ENCODE peak calls at places on chromosomes 12 and 14, in ten cellular contexts. A is dorsolateral prefrontal cortex, K is OCI-LY7, U is psoas muscle, D is PC-3, S is kidney epithelial cell, G is testis, P is cardiac fibroblast, W is lower lobe of right lung, J is tibial artery. Z is an unnamed sample.

GRCh38 chr12:41254546-41254945 is 66.4 kb downstream of the PDZRN4 start:
- DNase-seq in S (peak; percentile 4), J (no peak), U (no peak), K (no peak), W (no peak), P (no peak), G (no peak), D (no peak), A (no peak), Z (no peak)

GRCh38 chr12:81683881-81684280 is 75.3 kb downstream of the PPFIA2 start:
- DNase-seq in J (no peak), A (no peak), P (no peak), D (no peak), W (no peak), G (no peak), S (no peak), U (no peak), K (no peak), Z (no peak)

GRCh38 chr14:36975834-36976233 is 196.6 kb downstream of the SLC25A21 start:
- DNase-seq in U (no peak), D (peak; percentile 56), G (no peak), W (no peak), S (no peak), P (no peak), J (no peak), K (no peak), A (no peak), Z (no peak)

GRCh38 chr12:98401427-98401826 is 114.0 kb upstream of the TMPO start:
- DNase-seq in A (no peak), U (no peak), J (no peak), K (peak; percentile 67), P (no peak), S (peak; percentile 41), G (no peak), W (no peak), D (no peak), Z (peak; percentile 26)

GRCh38 chr14:61585598-61586538 is 109.4 kb upstream of the HIF1A start:
- DNase-seq in D (peak; percentile 79), P (peak; percentile 87), S (no peak), W (no peak), U (peak; percentile 68), G (peak; percentile 77), A (no peak), K (no peak), J (peak; percentile 76), Z (no peak)

GRCh38 chr12:53791735-53792326 is 40.1 kb upstream of the CISTR start:
- DNase-seq in P (no peak), G (peak; percentile 34), U (peak; percentile 52), K (peak; percentile 38), J (no peak), W (no peak), A (no peak), S (no peak), D (peak; percentile 37), Z (peak; percentile 48)

GRCh38 chr12:124733086-124733485 is 130.6 kb downstream of the SCARB1 start:
- DNase-seq in A (no peak), D (no peak), J (no peak), K (no peak), W (no peak), U (no peak), S (no peak), G (no peak), P (no peak), Z (no peak)

GRCh38 chr12:28787151-28787550 is 361.9 kb upstream of the FAR2 start:
- DNase-seq in G (no peak), K (no peak), S (no peak), D (peak; percentile 70), W (no peak), P (no peak), A (no peak), J (no peak), U (no peak), Z (no peak)

GRCh38 chr12:6167327-6168280 is 32.6 kb upstream of the CD9 start:
- DNase-seq in D (peak; percentile 88), G (no peak), K (no peak), W (peak; percentile 86), S (peak; percentile 86), U (no peak), P (peak; percentile 96), A (no peak), J (peak; percentile 84), Z (peak; percentile 66)

GRCh38 chr12:103901518-103902173 is 28.6 kb upstream of the HSP90B1 start:
- DNase-seq in U (no peak), K (no peak), G (no peak), W (no peak), S (no peak), J (no peak), D (no peak), A (no peak), P (no peak), Z (no peak)

GRCh38 chr12:125161712-125162023 is 96.4 kb downstream of the AACS start:
- DNase-seq in K (no peak), S (no peak), J (no peak), P (no peak), D (no peak), W (no peak), A (no peak), G (no peak), U (no peak), Z (no peak)

GRCh38 chr14:72401632-72402428 is 469.6 kb downstream of the RGS6 start:
- DNase-seq in S (no peak), J (no peak), P (no peak), K (no peak), U (no peak), D (peak; percentile 26), A (no peak), W (no peak), G (no peak), Z (no peak)

DNA sequence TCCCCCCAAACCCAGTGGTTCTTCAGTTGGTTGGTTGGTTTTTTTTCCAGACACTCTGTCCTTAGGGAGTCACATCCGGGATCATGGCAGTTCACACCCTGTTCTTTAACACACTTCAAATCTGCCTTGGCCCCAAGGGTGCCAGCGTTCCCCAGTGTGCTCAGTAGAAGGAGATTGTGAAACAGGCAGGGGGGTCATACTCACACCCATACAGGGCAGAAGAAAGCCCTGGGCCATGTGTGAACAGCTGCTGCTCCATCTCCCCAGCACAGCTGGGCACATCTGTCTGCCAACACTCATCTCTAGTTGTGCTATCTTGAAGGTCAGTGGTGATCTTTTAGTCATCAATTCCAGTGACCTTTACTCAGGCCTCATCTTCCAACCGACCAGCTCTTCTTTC is 64.4 kb upstream of the FUT8 start:
- DNase-seq in G (no peak), D (no peak), P (no peak), U (peak; percentile 55), S (no peak), W (peak; percentile 56), K (no peak), J (no peak), A (no peak), Z (no peak)
- TF ChIP-seq CTCF in G (no peak), D (no peak), P (no peak), U (no peak), S (no peak), W (no peak), K (no peak), J (no peak), A (no peak), Z (no peak)

DNA sequence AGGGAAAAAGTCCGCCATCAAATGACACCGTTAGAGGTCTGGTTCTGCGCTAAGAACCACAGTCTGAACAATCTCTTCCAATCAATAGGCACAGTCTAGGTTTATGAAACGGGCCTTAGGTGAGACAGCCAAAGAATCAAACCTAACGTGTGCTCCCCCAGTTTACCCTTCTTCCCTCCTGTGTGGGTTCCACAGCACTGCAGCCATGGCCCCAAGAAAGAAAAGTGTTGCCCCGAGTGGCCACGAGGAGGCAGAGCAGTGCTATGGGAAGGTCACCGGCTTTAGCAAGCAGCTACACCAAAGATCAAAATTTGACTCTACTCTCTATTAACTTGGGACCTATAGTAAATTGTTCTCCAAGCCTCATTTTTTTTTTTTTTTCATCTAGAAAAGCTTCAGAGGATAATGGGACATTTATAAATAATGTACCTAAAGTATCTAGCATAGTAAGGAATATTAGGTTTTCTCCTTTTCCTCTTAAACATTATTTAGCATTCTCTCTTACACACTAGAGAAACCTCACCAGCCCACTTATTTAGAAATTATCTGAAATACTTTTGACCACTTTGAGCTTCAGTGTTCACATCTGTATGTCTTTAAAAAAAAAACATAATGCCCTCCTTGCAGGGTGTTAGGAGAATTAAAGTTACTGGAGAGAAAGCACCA is 70.2 kb upstream of the GPHB5 start:
- DNase-seq in A (peak; percentile 39), D (peak; percentile 78), P (peak; percentile 76), J (peak; percentile 60), S (peak; percentile 12), G (peak; percentile 75), U (peak; percentile 72), K (peak; percentile 65), W (peak; percentile 64), Z (peak; percentile 68)
- TF ChIP-seq CTCF in A (peak; percentile 85), D (peak; percentile 98), P (peak; percentile 85), J (peak; percentile 85), S (peak; percentile 84), G (peak; percentile 71), U (peak; percentile 81), K (peak; percentile 96), W (peak; percentile 83), Z (peak; percentile 45)

GRCh38 chr14:21846227-21846885 is 172.7 kb upstream of the OR4E1 start:
- DNase-seq in U (no peak), P (no peak), W (no peak), K (peak; percentile 46), A (peak; percentile 41), J (no peak), S (no peak), G (peak; percentile 63), D (peak; percentile 52), Z (peak; percentile 66)

DNA sequence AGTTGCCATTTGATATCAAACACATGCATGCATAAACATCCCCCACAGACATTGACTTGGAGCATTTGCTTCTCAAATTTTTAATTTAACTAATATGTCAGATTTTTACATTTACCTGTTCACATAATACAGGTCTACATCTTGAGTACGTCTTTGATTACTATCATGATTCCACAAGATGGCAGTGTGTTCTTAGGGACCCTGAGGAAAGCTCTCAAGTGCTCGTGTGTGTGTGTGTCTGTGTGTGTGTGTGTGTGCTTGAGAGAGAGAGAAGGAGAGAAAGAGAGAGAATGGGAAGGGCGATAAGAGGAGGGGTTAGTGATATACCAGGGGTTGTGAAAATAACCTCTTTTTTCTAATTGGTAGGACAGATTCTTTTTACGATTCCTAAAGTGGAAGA is 167.1 kb upstream of the OR4E1 start:
- DNase-seq in A (no peak), U (no peak), K (peak; percentile 31), G (no peak), D (peak; percentile 17), W (no peak), S (no peak), J (no peak), P (peak; percentile 8), Z (no peak)
- TF ChIP-seq CTCF in A (no peak), U (no peak), K (peak; percentile 52), G (no peak), D (peak; percentile 50), W (no peak), S (no peak), J (no peak), P (no peak), Z (no peak)

DNA sequence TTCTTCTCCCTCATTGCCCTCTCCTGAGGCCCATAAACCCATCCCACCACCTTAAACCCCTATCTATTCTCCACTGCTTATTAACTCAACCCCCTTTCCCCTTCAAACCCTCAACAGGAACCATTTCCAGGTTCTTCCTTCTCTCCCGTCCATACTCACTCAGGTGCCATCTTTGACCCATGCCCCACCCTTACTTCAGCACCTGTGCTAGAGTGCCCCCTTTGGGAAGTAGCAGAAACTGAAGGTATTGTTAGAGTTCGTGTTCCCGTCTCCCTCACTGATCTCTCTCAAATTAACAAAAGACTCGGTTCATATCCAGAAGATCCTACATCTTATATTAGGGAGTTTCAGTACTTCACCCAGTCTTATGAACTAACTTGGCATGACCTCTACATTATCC is 86.6 kb downstream of the TMTC3 start:
- DNase-seq in J (no peak), S (no peak), G (no peak), W (no peak), K (no peak), D (no peak), P (no peak), U (no peak), A (no peak), Z (no peak)
- TF ChIP-seq CTCF in J (no peak), S (no peak), G (no peak), W (no peak), K (peak; percentile 38), D (no peak), P (no peak), U (no peak), A (no peak), Z (no peak)

Z was measured in Calu3.